ENCODE peak calls at places on chromosomes 4 and X, in six cellular contexts. R is AG09309, I is neural crest cell, M is breast epithelium, X is type B pancreatic cell, A is fibroblast of the aortic adventitia. P is an unnamed sample.
A peak's percentile ranks its signal among the peaks of the same experiment; 100 is the strongest.

GRCh38 chr4:140106277-140106842 is 47.6 kb downstream of the MAML3 start:
- DNase-seq in M (no peak), X (no peak), I (no peak), A (no peak), R (no peak), P (no peak)

GRCh38 chr4:180664766-180665368 is 1578.3 kb upstream of the TENM3 start:
- DNase-seq in A (peak; percentile 88), M (no peak), R (peak; percentile 74), I (peak; percentile 81), X (no peak), P (peak; percentile 72)

GRCh38 chrX:112865464-112866025 is 24.9 kb upstream of the AMOT start:
- DNase-seq in X (no peak), M (no peak), I (no peak), A (no peak), R (no peak), P (no peak)

GRCh38 chr4:183798249-183798920 is 106.7 kb upstream of the STOX2 start:
- DNase-seq in X (no peak), R (no peak), M (no peak), A (no peak), I (no peak), P (no peak)

GRCh38 chrX:110806145-110806544 is 10.5 kb upstream of the CHRDL1 start:
- DNase-seq in A (peak; percentile 40), M (no peak), X (no peak), I (no peak), R (peak; percentile 11), P (no peak)

GRCh38 chr4:6607368-6608050 is 32.5 kb downstream of the MAN2B2 start:
- DNase-seq in M (no peak), I (no peak), R (no peak), X (no peak), A (no peak), P (no peak)

GRCh38 chr4:183101956-183102480 is 3.0 kb downstream of the WWC2 start:
- DNase-seq in M (no peak), A (no peak), X (no peak), I (no peak), R (no peak), P (no peak)

GRCh38 chr4:168501407-168501806 is 4.6 kb downstream of the PALLD start:
- DNase-seq in I (no peak), R (no peak), M (no peak), A (no peak), X (no peak), P (peak; percentile 15)

GRCh38 chr4:151038452-151039157 is 23.5 kb upstream of the LRBA start:
- DNase-seq in X (no peak), M (no peak), A (no peak), R (no peak), I (no peak), P (no peak)

GRCh38 chr4:55347610-55348228 is 1.7 kb downstream of the SRD5A3 start:
- DNase-seq in R (no peak), M (no peak), I (no peak), X (no peak), A (no peak), P (no peak)

GRCh38 chrX:25006586-25007058 is 9.1 kb downstream of the ARX start:
- DNase-seq in A (no peak), I (no peak), M (no peak), X (no peak), R (no peak), P (no peak)

GRCh38 chr4:152535236-152535902 is 523 bp downstream of the FBXW7 start:
- DNase-seq in I (no peak), A (no peak), M (no peak), X (peak; percentile 70), R (no peak), P (no peak)

GRCh38 chr4:22668301-22668700 is 24.4 kb upstream of the GBA3 start:
- DNase-seq in I (no peak), X (no peak), A (peak; percentile 71), M (no peak), R (no peak), P (no peak)

GRCh38 chrX:147958316-147958715 is 22.8 kb upstream of the FMR1NB start:
- DNase-seq in X (no peak), A (peak; percentile 7), M (no peak), R (peak; percentile 17), I (no peak), P (peak; percentile 1)

GRCh38 chrX:68658530-68658929 is 11.1 kb downstream of the STARD8 start:
- DNase-seq in I (no peak), R (no peak), X (no peak), A (no peak), M (no peak), P (no peak)

GRCh38 chrX:42739258-42739657 is 38.7 kb downstream of the PPP1R2C start:
- DNase-seq in I (no peak), X (no peak), M (no peak), A (peak; percentile 28), R (no peak), P (no peak)

GRCh38 chrX:100928660-100929613 is at the start of gene XKRX:
- DNase-seq in M (peak; percentile 47), I (peak; percentile 13), X (peak; percentile 71), A (no peak), R (no peak), P (peak; percentile 53)

GRCh38 chr4:112908511-112908910 is 140.9 kb upstream of the ANK2 start:
- DNase-seq in M (no peak), X (no peak), R (no peak), A (peak; percentile 16), I (no peak), P (no peak)

GRCh38 chrX:53317365-53318069 is 36.1 kb upstream of the IQSEC2 start:
- DNase-seq in X (peak; percentile 76), I (peak; percentile 65), R (no peak), M (no peak), A (peak; percentile 57), P (peak; percentile 81)

GRCh38 chr4:113411496-113411938 is 350.0 kb downstream of the CAMK2D start:
- DNase-seq in M (no peak), A (peak; percentile 95), R (peak; percentile 83), X (no peak), I (no peak), P (peak; percentile 31)

GRCh38 chr4:178136736-178137345 is 694.6 kb upstream of the AGA start:
- DNase-seq in I (no peak), M (no peak), X (no peak), R (no peak), A (no peak), P (no peak)

GRCh38 chr4:52752921-52753320 is 1.7 kb upstream of the ERVMER34-1 start:
- DNase-seq in X (no peak), M (no peak), A (no peak), R (no peak), I (no peak), P (no peak)

GRCh38 chrX:12971282-12972003 is 3.5 kb upstream of the TMSB4X start:
- DNase-seq in M (no peak), I (no peak), A (no peak), R (no peak), X (no peak), P (peak; percentile 70)

GRCh38 chrX:154785711-154786110 is 19.6 kb downstream of the MPP1 start:
- DNase-seq in A (peak; percentile 43), X (no peak), I (no peak), R (no peak), M (no peak), P (no peak)

GRCh38 chr4:67581208-67581857 is 22.8 kb downstream of the STAP1 start:
- DNase-seq in I (no peak), R (no peak), X (no peak), A (no peak), M (no peak), P (no peak)

GRCh38 chrX:134362560-134363089 is 97.3 kb upstream of the HPRT1 start:
- DNase-seq in M (no peak), A (no peak), R (no peak), I (no peak), X (no peak), P (no peak)

GRCh38 chr4:100093091-100093866 is 97.0 kb downstream of the DDIT4L start:
- DNase-seq in X (peak; percentile 73), R (peak; percentile 63), A (peak; percentile 95), M (peak; percentile 72), I (peak; percentile 53), P (peak; percentile 76)

DNA sequence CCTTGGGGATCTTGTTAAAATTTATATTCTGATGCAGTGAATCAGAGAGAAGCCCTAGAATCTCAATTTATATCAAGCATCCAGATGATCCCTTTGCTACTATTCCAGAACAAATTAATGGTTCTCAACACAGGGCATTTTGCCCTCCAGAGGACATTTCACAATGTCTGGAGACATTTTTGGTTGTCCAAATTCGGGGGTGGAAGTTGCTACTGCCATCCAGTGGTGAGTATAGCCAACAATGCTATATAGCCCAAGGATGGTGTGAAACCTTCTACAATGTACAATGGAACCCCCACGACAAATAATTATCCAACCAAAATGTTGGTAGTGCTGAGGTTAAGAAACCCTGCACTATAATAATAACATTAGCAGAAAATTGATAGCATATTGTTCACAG is 2440.0 kb downstream of the PCDH7 start:
- DNase-seq in R (peak; percentile 16), I (no peak), X (no peak), A (peak; percentile 59), M (no peak), P (no peak)
- TF ChIP-seq CTCF in R (peak; percentile 65), I (peak; percentile 46), X (peak; percentile 54), A (peak; percentile 57), M (no peak), P (no peak)

DNA sequence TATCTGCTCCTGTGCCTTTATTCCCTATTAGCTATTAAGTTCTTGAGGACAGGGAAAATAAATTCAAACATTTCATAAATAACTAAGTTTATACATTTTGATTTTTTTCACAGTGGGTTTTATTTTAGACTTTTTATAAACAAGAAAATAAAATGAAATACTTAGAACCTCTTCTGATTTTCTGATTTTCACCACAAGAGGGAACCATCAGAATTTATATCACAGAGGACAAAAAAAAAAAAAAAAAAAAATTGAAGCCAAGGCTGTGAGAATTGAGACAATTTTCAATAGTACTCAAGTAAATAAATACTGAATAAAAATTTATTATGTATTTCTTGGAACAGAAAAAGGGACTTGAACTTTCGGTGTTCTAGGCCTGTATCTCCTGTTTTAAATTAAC is 288.1 kb downstream of the SH3BGRL start:
- DNase-seq in A (peak; percentile 4), R (no peak), X (no peak), I (no peak), M (no peak), P (no peak)
- TF ChIP-seq CTCF in A (no peak), R (no peak), X (peak; percentile 59), I (peak; percentile 39), M (no peak), P (no peak)

DNA sequence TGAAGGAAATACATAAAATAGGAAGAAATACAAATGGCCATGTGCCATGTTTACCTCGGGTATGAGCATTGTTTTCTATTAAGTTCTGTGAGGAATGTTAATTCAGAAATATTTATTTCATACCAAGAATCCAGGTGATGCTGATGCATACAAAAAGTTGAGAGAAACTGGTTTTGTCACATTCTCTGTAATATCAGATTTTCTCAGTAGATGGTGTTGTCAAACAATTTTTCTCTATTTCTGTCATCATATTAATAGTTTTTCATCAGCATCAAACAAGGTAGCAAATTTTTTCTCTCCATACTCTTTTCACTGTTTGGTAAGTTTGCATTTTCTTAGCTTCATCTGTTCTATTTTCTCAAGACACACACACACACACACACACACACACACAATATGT is 179.8 kb downstream of the KLHL4 start:
- DNase-seq in R (no peak), X (no peak), I (no peak), M (no peak), A (no peak), P (no peak)
- TF ChIP-seq CTCF in R (no peak), X (no peak), I (no peak), M (no peak), A (no peak), P (no peak)

DNA sequence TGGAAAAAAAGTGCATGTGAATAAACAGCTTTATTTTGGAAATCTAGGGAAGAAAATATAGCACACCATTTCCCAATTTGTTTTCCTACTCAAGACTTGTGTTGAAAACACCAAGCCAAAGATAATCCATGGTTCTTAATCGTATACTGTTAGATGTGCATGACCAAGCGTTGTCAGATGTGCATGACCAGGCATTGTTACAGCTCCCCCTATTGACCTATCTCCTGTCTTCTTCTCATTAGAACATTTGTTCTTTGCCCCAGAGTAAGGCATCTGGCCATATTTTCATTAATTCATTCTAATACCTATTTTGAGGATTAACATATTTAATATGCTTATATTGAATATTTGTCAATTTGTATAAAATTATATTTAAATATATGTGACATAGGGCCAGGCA is 14.4 kb upstream of the VCX start:
- DNase-seq in I (no peak), M (no peak), A (no peak), R (no peak), X (no peak), P (no peak)
- TF ChIP-seq CTCF in I (peak; percentile 46), M (no peak), A (no peak), R (no peak), X (peak; percentile 46), P (no peak)